ENCODE peak calls at places on chromosomes 3 and 15, in four cellular contexts. J is HepG2, N is K562, E is GM12878. H is an unnamed sample.

GRCh38 chr3:97674477-97674876 is 90.1 kb upstream of the ARL6 start:
- DNase-seq in E (no peak), N (no peak), J (no peak), H (no peak)

GRCh38 chr3:195195321-195196209 is 75.4 kb downstream of the XXYLT1 start:
- DNase-seq in J (no peak), E (no peak), N (no peak), H (no peak)

GRCh38 chr3:71641669-71642068 is 58.1 kb upstream of the FOXP1 start:
- DNase-seq in E (peak), J (peak), N (peak), H (peak)

GRCh38 chr15:68031406-68031805 is 22.7 kb upstream of the PIAS1 start:
- DNase-seq in N (no peak), E (no peak), J (no peak), H (no peak)

GRCh38 chr3:177478170-177478859 is 281.0 kb upstream of the TBL1XR1 start:
- DNase-seq in J (peak), N (no peak), E (no peak), H (no peak)

GRCh38 chr3:21174461-21174860 is 576.5 kb downstream of the ZNF385D start:
- DNase-seq in J (no peak), E (no peak), N (no peak), H (no peak)

GRCh38 chr3:151814588-151814987 is 672 bp downstream of the AADAC start:
- DNase-seq in J (no peak), N (no peak), E (no peak), H (no peak)

GRCh38 chr3:31102196-31102879 is 207.9 kb upstream of the GADL1 start:
- DNase-seq in N (no peak), E (no peak), J (no peak), H (no peak)

GRCh38 chr3:45488581-45488980 is 100.2 kb downstream of the LARS2 start:
- DNase-seq in E (no peak), N (no peak), J (no peak), H (no peak)

GRCh38 chr3:182118081-182118480 is 406.4 kb downstream of the SOX2 start:
- DNase-seq in E (no peak), N (no peak), J (no peak), H (no peak)

GRCh38 chr3:26596325-26596724 is 26.2 kb upstream of the LRRC3B start:
- DNase-seq in J (no peak), E (no peak), N (no peak), H (no peak)

GRCh38 chr15:101397521-101398003 is 91.9 kb downstream of the PCSK6 start:
- DNase-seq in N (no peak), J (no peak), E (no peak), H (no peak)

GRCh38 chr15:60635507-60636352 is 156.8 kb upstream of the ICE2 start:
- DNase-seq in J (no peak), E (peak), N (no peak), H (no peak)

GRCh38 chr3:152620395-152620794 is 214.5 kb upstream of the P2RY1 start:
- DNase-seq in N (no peak), E (no peak), J (no peak), H (no peak)

DNA sequence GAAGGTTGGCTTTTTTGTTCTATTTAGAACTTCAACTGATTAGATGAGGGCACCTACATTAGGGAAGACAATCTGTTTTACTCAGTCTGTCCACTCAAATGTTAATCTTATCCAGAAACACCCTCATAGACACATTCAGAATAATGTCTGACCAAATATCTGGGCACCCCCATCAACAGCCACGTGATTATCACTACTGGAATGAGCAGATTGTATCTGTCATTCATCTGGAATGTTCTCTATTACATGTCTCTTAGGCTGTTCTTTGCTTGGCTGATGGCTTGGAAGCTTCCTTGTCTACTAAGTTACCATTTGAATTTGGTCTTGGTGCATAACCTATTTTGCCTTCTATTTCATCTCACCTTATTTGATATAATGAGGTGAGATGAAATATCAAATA is 15.7 kb upstream of the LRRC58 start:
- DNase-seq in J (no peak), N (no peak), E (no peak), H (no peak)
- TF ChIP-seq FOXM1 in J (no peak), N (no peak), E (no peak), H (no peak)

GRCh38 chr15:69997701-69998273 is 99.9 kb downstream of the TLE3 start:
- DNase-seq in J (no peak), E (no peak), N (no peak), H (no peak)

GRCh38 chr15:69999392-70000085 is 98.2 kb downstream of the TLE3 start:
- DNase-seq in J (no peak), E (no peak), N (no peak), H (no peak)

GRCh38 chr15:69996321-69996720 is 101.4 kb downstream of the TLE3 start:
- DNase-seq in E (no peak), N (no peak), J (no peak), H (no peak)

GRCh38 chr15:69996842-69997478 is 100.8 kb downstream of the TLE3 start:
- DNase-seq in J (no peak), N (no peak), E (no peak), H (no peak)

GRCh38 chr15:69998541-69999391 is 99.0 kb downstream of the TLE3 start:
- DNase-seq in N (no peak), J (no peak), E (no peak), H (no peak)
- TF ChIP-seq FOXK2 in N (no peak), J (no peak), E (no peak), H (no peak)

GRCh38 chr15:76346666-76347506 is 10.3 kb downstream of the ISL2 start:
- DNase-seq in E (no peak), N (no peak), J (no peak), H (peak)
- TF ChIP-seq FOXM1 in E (no peak), N (no peak), J (no peak), H (no peak)

GRCh38 chr3:193129607-193130006 is 111.4 kb upstream of the PLAAT1 start:
- DNase-seq in J (no peak), N (no peak), E (no peak), H (no peak)

GRCh38 chr3:193132923-193133463 is 108.0 kb upstream of the PLAAT1 start:
- DNase-seq in J (no peak), E (no peak), N (no peak), H (no peak)

GRCh38 chr3:193132247-193132646 is 108.8 kb upstream of the PLAAT1 start:
- DNase-seq in J (no peak), E (no peak), N (no peak), H (no peak)

GRCh38 chr3:193130576-193130975 is 110.4 kb upstream of the PLAAT1 start:
- DNase-seq in N (no peak), E (no peak), J (no peak), H (no peak)

DNA sequence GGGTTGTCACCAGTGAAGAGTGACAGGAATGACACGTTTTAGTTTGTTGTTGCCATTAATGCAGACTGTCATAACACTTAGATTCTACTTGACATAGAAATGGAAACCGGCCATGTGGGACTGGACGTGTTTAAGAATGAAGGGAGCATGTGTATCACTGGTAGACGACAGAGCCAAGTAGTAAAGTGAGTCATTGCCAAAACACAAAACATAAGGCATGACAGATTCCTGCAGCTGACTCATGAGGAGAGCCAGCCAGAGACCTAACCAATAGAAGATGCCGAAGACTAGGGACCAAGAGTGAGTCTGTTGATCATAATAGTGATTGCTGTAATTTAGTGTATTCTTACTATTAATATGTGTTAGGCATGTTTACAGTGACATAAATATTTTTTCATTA is 106.1 kb upstream of the PLAAT1 start:
- DNase-seq in N (no peak), J (no peak), E (no peak), H (no peak)
- TF ChIP-seq FOXK2 in N (no peak), J (no peak), E (no peak), H (no peak)

DNA sequence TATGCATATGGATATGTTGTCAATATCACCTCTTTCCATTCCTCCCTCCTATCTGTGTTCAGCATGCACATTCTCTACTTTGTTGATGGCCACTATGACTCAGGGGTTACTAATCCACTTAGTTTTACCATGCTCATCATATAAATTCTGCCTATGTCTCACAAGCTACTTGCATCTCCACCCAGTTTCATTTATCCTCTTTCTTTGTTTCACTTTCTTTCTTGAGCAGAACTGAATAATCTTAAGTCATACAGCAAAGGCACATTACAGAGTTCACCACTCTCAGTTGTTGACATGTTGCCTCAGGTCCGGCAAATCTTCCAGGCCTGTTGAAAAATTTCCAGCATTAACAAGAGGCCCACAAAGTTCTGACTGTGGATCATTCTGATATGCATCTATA is 71.5 kb downstream of the SSR3 start:
- DNase-seq in N (peak), E (peak), J (no peak), H (no peak)
- TF ChIP-seq FOXM1 in N (no peak), E (no peak), J (no peak), H (no peak)

GRCh38 chr3:141875893-141876380 is 506 bp upstream of the ATP1B3 start:
- DNase-seq in J (no peak), E (no peak), N (peak), H (peak)
- TF ChIP-seq FOXK2 in J (no peak), E (no peak), N (no peak), H (no peak)

DNA sequence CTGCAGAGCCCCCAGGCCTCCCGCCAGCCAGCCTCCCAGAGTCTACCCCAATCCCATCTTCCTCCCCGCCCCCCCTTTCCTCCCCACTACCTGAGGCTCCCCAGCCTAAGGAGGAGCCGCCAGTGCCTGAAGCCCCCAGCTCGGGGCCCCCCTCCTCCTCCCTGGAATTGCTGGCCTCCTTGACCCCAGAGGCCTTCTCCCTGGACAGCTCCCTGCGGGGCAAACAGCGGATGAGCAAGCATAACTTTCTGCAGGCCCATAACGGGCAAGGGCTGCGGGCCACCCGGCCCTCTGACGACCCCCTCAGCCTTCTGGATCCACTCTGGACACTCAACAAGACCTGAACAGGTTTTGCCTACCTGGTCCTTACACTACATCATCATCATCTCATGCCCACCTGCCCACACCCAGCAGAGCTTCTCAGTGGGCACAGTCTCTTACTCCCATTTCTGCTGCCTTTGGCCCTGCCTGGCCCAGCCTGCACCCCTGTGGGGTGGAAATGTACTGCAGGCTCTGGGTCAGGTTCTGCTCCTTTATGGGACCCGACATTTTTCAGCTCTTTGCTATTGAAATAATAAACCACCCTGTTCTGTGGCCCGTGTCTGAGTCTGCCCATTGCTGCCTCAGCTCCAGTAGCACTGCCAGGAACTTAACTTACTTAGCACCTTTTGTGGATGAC is 32.2 kb downstream of the PTPN23 start:
- DNase-seq in N (peak), J (no peak), E (no peak), H (no peak)
- TF ChIP-seq FOXM1 in N (no peak), J (no peak), E (no peak), H (no peak)

DNA sequence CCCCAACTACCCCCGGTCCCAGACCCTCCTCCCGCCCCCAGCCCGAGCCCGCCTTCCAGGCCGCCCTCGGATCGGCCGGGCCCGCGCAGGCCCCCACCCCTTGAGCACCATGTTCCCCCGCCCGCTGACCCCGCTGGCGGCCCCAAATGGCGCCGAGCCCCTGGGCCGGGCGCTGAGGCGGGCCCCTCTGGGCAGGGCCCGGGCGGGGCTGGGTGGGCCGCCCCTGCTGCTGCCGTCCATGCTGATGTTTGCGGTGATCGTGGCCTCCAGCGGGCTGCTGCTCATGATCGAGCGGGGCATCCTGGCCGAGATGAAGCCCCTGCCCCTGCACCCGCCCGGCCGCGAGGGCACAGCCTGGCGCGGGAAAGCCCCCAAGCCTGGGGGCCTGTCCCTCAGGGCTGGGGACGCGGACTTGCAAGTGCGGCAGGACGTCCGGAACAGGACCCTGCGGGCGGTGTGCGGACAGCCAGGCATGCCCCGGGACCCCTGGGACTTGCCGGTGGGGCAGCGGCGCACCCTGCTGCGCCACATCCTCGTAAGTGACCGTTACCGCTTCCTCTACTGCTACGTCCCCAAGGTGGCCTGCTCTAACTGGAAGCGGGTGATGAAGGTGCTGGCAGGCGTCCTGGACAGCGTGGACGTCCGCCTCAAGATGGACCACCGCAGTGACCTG is 457 bp downstream of the CHST14 start:
- DNase-seq in N (no peak), J (no peak), E (no peak), H (no peak)
- TF ChIP-seq FOXK2 in N (no peak), J (no peak), E (no peak), H (no peak)

GRCh38 chr3:150733936-150734794 is 28.8 kb downstream of the SIAH2 start:
- DNase-seq in N (no peak), J (peak), E (no peak), H (no peak)
- TF ChIP-seq FOXM1 in N (no peak), J (no peak), E (no peak), H (no peak)

DNA sequence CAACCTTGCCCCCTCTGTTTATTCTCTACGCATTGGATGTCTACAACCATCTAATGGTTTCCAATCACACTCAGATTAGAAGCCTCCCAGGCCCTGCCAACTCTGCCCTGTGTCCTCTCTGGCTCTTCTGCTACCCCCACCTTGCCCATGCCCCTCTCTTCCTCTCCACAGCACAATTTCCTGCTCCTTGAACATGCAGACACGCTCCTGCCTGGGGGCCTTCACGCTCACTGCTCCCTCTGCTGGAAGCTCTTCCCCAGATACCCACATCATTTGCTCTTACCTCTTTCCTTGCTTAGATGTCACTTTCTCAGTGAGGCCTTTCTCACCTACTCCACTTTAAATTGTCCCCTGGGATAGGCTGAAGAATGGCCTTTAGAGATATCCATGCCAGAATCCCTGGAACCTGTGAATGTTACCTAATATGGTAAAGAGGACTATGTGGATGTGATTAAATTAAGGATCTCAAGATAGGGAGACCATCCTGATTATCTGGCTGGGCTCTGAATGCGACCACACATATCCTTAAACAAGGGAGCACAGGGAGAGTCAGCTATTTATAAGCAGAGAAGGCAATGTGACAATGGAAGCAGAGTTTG is 9.9 kb downstream of the KY start:
- DNase-seq in J (peak), N (peak), E (no peak), H (peak)
- TF ChIP-seq FOXK2 in J (no peak), N (no peak), E (no peak), H (no peak)